ENCODE peak calls at places on chromosomes 3 and 15, in nine cellular contexts. Q is HepG2, C is heart left ventricle, B is sigmoid colon, X is vagina, J is H54, N is HCT116, Y is ovary, K is body of pancreas. R is an unnamed sample.

GRCh38 chr3:160133757-160134156 is 91.5 kb upstream of the C3orf80 start:
- DNase-seq in Q (peak), C (no peak), B (no peak), X (no peak), J (peak), N (peak), Y (no peak), K (no peak), R (peak)

GRCh38 chr15:99433757-99434211 is 132.0 kb upstream of the MEF2A start:
- DNase-seq in Q (no peak), C (peak), B (peak), X (no peak), J (no peak), N (no peak), Y (no peak), K (no peak), R (no peak)

GRCh38 chr3:134877788-134878187 is 82.7 kb downstream of the EPHB1 start:
- DNase-seq in Q (no peak), C (no peak), B (no peak), X (no peak), J (no peak), N (no peak), Y (no peak), K (peak), R (no peak)

GRCh38 chr15:43212299-43212698 is 8.5 kb downstream of the EPB42 start:
- DNase-seq in Q (no peak), C (no peak), B (no peak), X (no peak), J (no peak), N (no peak), Y (no peak), K (no peak), R (no peak)

GRCh38 chr3:105823149-105823866 is 45.5 kb downstream of the CBLB start:
- DNase-seq in Q (peak), C (no peak), B (no peak), X (no peak), J (peak), N (peak), Y (peak), K (no peak), R (no peak)

GRCh38 chr15:63977102-63977501 is 69.2 kb downstream of the DAPK2 start:
- DNase-seq in Q (no peak), C (no peak), B (no peak), X (peak), J (no peak), N (no peak), Y (no peak), K (no peak), R (no peak)

GRCh38 chr15:93861413-93861812 is 369.9 kb upstream of the MCTP2 start:
- DNase-seq in Q (no peak), C (no peak), B (no peak), X (no peak), J (no peak), N (no peak), Y (no peak), K (no peak), R (peak)

GRCh38 chr3:118742760-118743159 is 291.9 kb downstream of the IGSF11 start:
- DNase-seq in Q (no peak), C (no peak), B (no peak), X (no peak), J (no peak), N (no peak), Y (no peak), K (no peak), R (no peak)

GRCh38 chr3:94626599-94626998 is 563.7 kb downstream of the NSUN3 start:
- DNase-seq in Q (no peak), C (no peak), B (no peak), X (no peak), J (no peak), N (no peak), Y (no peak), K (no peak), R (no peak)

GRCh38 chr15:31308185-31308639 is 18.4 kb upstream of the KLF13 start:
- DNase-seq in Q (no peak), C (no peak), B (no peak), X (no peak), J (no peak), N (no peak), Y (no peak), K (no peak), R (peak)

GRCh38 chr15:31306426-31307269 is 20.0 kb upstream of the KLF13 start:
- DNase-seq in Q (no peak), C (peak), B (peak), X (no peak), J (no peak), N (no peak), Y (no peak), K (no peak), R (peak)

GRCh38 chr15:31306036-31306425 is 20.6 kb upstream of the KLF13 start:
- DNase-seq in Q (no peak), C (no peak), B (peak), X (no peak), J (no peak), N (no peak), Y (no peak), K (no peak), R (no peak)

GRCh38 chr15:31305375-31305774 is 21.3 kb upstream of the KLF13 start:
- DNase-seq in Q (no peak), C (no peak), B (no peak), X (no peak), J (no peak), N (no peak), Y (no peak), K (no peak), R (no peak)

GRCh38 chr15:31307270-31308184 is 19.1 kb upstream of the KLF13 start:
- DNase-seq in Q (no peak), C (no peak), B (no peak), X (no peak), J (no peak), N (no peak), Y (no peak), K (no peak), R (peak)
- TF ChIP-seq POLR2A in Q (no peak), C (no peak), B (no peak), X (no peak), J (no peak), N (no peak), Y (no peak), K (no peak), R (no peak)

GRCh38 chr3:172951511-172951910 is 189.5 kb downstream of the SPATA16 start:
- DNase-seq in Q (no peak), C (no peak), B (no peak), X (no peak), J (no peak), N (no peak), Y (no peak), K (no peak), R (no peak)

GRCh38 chr3:172946061-172946460 is 195.0 kb downstream of the SPATA16 start:
- DNase-seq in Q (no peak), C (no peak), B (no peak), X (no peak), J (no peak), N (no peak), Y (no peak), K (no peak), R (no peak)
- TF ChIP-seq POLR2A in Q (no peak), C (no peak), B (no peak), X (no peak), J (no peak), N (no peak), Y (no peak), K (no peak), R (no peak)

DNA sequence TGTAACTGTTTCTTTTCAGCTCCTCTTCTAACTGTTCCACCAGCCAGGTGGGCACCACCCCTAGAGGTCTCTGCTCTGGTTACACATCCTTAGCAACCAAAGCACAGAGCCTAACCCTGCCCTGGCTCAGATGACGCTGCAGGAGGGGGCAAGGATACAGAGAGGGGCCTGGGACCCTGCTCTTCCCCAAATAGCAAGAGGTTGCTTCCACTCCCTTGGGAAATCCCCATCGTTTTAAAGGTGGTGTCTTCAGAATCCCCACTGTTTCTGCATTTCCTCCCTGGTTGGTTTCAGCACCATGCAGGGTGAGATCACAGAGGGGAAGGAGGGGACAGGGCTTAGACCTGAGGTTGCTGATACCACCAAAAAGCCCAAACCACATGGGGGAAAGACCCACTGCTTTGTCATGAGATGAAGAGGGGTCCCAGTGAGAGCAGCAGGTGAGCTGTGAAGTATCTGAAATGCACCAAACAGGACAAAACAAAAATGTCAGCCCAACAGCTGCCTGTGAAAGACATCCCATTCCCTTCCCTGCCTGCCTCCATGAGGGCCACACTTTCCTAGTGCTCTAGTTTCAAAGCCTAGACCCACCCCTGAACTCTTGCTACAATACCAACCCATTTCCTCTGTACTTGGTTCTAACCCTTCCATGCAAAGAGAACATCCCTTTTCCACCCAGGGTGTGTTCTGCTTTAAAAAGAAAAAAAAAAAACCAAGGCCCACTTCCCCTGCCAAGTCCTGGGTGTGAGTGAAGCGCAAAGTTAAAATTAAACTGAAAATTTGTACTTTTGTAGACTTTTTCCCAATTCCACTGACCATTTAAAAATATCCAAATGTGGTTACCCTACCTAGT is 29.0 kb downstream of the ANP32A start:
- DNase-seq in Q (no peak), C (no peak), B (no peak), X (no peak), J (no peak), N (no peak), Y (no peak), K (no peak), R (no peak)
- TF ChIP-seq POLR2A in Q (no peak), C (no peak), B (no peak), X (no peak), J (no peak), N (no peak), Y (no peak), K (no peak), R (no peak)

GRCh38 chr3:11718582-11719405 is 75.1 kb upstream of the VGLL4 start:
- DNase-seq in Q (peak), C (peak), B (peak), X (no peak), J (peak), N (peak), Y (peak), K (peak), R (peak)

GRCh38 chr3:11719406-11720219 is 75.9 kb upstream of the VGLL4 start:
- DNase-seq in Q (peak), C (peak), B (peak), X (no peak), J (peak), N (peak), Y (peak), K (peak), R (peak)

GRCh38 chr3:11721114-11721440 is 77.4 kb upstream of the VGLL4 start:
- DNase-seq in Q (no peak), C (no peak), B (no peak), X (no peak), J (no peak), N (no peak), Y (no peak), K (no peak), R (no peak)

GRCh38 chr3:11717768-11718581 is 74.3 kb upstream of the VGLL4 start:
- DNase-seq in Q (peak), C (peak), B (no peak), X (no peak), J (peak), N (no peak), Y (peak), K (no peak), R (peak)

GRCh38 chr3:11720220-11721113 is 76.8 kb upstream of the VGLL4 start:
- DNase-seq in Q (peak), C (peak), B (peak), X (no peak), J (peak), N (peak), Y (peak), K (peak), R (peak)
- TF ChIP-seq POLR2A in Q (no peak), C (no peak), B (peak), X (no peak), J (no peak), N (peak), Y (peak), K (peak), R (no peak)

DNA sequence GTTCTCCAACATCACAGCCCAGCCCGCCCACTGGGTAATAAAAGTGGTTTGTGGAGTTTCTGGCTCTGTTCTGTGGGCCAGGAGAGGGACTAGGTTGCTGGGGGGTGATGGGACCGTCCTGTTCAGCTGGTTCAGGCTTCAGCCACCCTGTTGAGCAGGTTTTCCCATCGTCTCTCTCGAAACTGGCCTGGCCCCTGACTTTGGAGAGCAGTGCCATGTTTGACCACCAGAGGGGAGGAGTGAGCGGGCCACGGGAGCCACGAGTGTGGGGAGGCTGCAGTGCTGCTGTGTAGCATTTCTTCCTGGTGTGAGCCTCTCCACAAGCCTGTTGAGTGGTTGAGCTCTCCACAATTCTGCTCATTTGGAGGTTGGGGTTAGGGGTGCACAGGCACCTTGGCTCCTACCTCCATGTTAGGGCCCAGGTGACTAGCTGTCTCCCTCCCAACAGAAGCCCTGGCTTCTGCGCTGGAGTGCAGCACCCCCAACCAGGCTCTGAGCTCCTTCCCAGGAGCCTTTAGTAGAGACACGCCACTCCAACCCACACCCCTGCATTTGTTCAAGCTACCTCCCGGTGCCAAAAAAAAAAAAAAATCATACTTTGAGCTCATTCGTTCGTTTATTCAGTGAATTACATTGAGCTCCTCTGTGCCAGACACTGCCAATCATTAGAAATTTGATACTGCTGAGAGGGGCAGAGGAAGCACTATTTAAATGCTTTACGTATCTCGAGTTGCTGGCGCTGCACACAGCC is 13.9 kb downstream of the SPINT1 start:
- DNase-seq in Q (peak), C (peak), B (peak), X (no peak), J (peak), N (no peak), Y (peak), K (peak), R (peak)
- TF ChIP-seq POLR2A in Q (no peak), C (no peak), B (no peak), X (no peak), J (no peak), N (no peak), Y (no peak), K (peak), R (no peak)

GRCh38 chr15:75723847-75724660 is 11.4 kb upstream of the CSPG4 start:
- DNase-seq in Q (peak), C (peak), B (peak), X (no peak), J (peak), N (no peak), Y (peak), K (peak), R (peak)
- TF ChIP-seq POLR2A in Q (no peak), C (no peak), B (no peak), X (no peak), J (no peak), N (no peak), Y (no peak), K (no peak), R (no peak)

GRCh38 chr3:97711664-97712063 is 52.9 kb upstream of the ARL6 start:
- DNase-seq in Q (no peak), C (no peak), B (no peak), X (no peak), J (no peak), N (no peak), Y (no peak), K (no peak), R (no peak)
- TF ChIP-seq POLR2A in Q (no peak), C (no peak), B (no peak), X (no peak), J (no peak), N (no peak), Y (no peak), K (no peak), R (no peak)

GRCh38 chr3:157079677-157080369 is 80.1 kb downstream of the CCNL1 start:
- DNase-seq in Q (no peak), C (no peak), B (no peak), X (peak), J (no peak), N (no peak), Y (no peak), K (no peak), R (no peak)

GRCh38 chr3:157082305-157082981 is 77.5 kb downstream of the CCNL1 start:
- DNase-seq in Q (no peak), C (no peak), B (no peak), X (peak), J (peak), N (peak), Y (no peak), K (no peak), R (no peak)

GRCh38 chr3:157078131-157078835 is 81.7 kb downstream of the CCNL1 start:
- DNase-seq in Q (no peak), C (no peak), B (no peak), X (no peak), J (no peak), N (no peak), Y (no peak), K (no peak), R (no peak)

GRCh38 chr3:157083824-157084223 is 76.1 kb downstream of the CCNL1 start:
- DNase-seq in Q (no peak), C (no peak), B (no peak), X (no peak), J (no peak), N (no peak), Y (no peak), K (no peak), R (no peak)

GRCh38 chr3:157081681-157082210 is 78.2 kb downstream of the CCNL1 start:
- DNase-seq in Q (peak), C (peak), B (peak), X (peak), J (peak), N (peak), Y (peak), K (peak), R (peak)
- TF ChIP-seq POLR2A in Q (no peak), C (no peak), B (no peak), X (no peak), J (no peak), N (no peak), Y (no peak), K (peak), R (no peak)

R was measured in NB4.